ENCODE peak calls at places on chromosomes 4 and X, in four cellular contexts. W, B, Q and T are unnamed samples.
A peak's percentile ranks its signal among the peaks of the same experiment; 100 is the strongest.

GRCh38 chr4:106695846-106696245 is 327.3 kb upstream of the GIMD1 start:
- DNase-seq in B (peak; percentile 4), Q (no peak), W (no peak), T (peak; percentile 57)

GRCh38 chr4:1242506-1243450 is 6.2 kb downstream of the CTBP1 start:
- DNase-seq in W (no peak), Q (no peak), B (no peak), T (no peak)

GRCh38 chr4:62460329-62460728 is 1260.2 kb downstream of the ADGRL3 start:
- DNase-seq in Q (no peak), B (no peak), W (no peak), T (no peak)

GRCh38 chr4:11428701-11429571 is at the start of gene HS3ST1:
- DNase-seq in W (no peak), Q (no peak), B (peak; percentile 89), T (no peak)

GRCh38 chrX:48896611-48897011 is 957 bp downstream of the TIMM17B start:
- DNase-seq in Q (no peak), W (peak; percentile 86), B (peak; percentile 13), T (no peak)

GRCh38 chrX:47573334-47574095 is 8.7 kb upstream of the TIMP1 start:
- DNase-seq in W (peak; percentile 21), B (peak; percentile 84), Q (no peak), T (peak; percentile 43)

GRCh38 chr4:140673729-140674128 is 82.5 kb downstream of the TBC1D9 start:
- DNase-seq in B (no peak), Q (no peak), W (no peak), T (peak; percentile 45)

GRCh38 chr4:106048250-106048931 is 153.1 kb downstream of the NPNT start:
- DNase-seq in Q (no peak), B (peak; percentile 45), W (no peak), T (no peak)

GRCh38 chr4:24369630-24370029 is 214.7 kb downstream of the DHX15 start:
- DNase-seq in B (no peak), Q (no peak), W (no peak), T (no peak)

GRCh38 chr4:100852326-100852725 is 334.5 kb upstream of the EMCN start:
- DNase-seq in Q (no peak), W (no peak), B (no peak), T (no peak)

GRCh38 chrX:31265383-31265782 is 193.5 kb upstream of the FTHL17 start:
- DNase-seq in Q (no peak), B (no peak), W (no peak), T (no peak)

GRCh38 chr4:145044341-145044740 is 53.7 kb downstream of the ANAPC10 start:
- DNase-seq in Q (no peak), B (no peak), W (no peak), T (no peak)

GRCh38 chr4:128525387-128525786 is 237.8 kb upstream of the PGRMC2 start:
- DNase-seq in B (no peak), Q (no peak), W (no peak), T (no peak)

GRCh38 chrX:39212456-39212855 is 411.2 kb downstream of the MID1IP1 start:
- DNase-seq in W (no peak), Q (no peak), B (no peak), T (no peak)

GRCh38 chr4:1234296-1234695 is 14.6 kb downstream of the CTBP1 start:
- DNase-seq in Q (no peak), B (no peak), W (no peak), T (peak; percentile 79)

GRCh38 chr4:184056877-184057276 is 151.8 kb downstream of the STOX2 start:
- DNase-seq in W (no peak), Q (no peak), B (no peak), T (no peak)

GRCh38 chr4:184684491-184685189 is 35.1 kb downstream of the PRIMPOL start:
- DNase-seq in Q (no peak), B (no peak), W (peak; percentile 97), T (no peak)

GRCh38 chr4:10664408-10664807 is 20.2 kb downstream of the CLNK start:
- DNase-seq in Q (no peak), B (no peak), W (no peak), T (peak; percentile 15)

GRCh38 chr4:159504634-159505033 is 401.8 kb downstream of the RAPGEF2 start:
- DNase-seq in B (no peak), Q (no peak), W (no peak), T (no peak)

GRCh38 chr4:183438458-183439113 is 5.8 kb upstream of the CDKN2AIP start:
- DNase-seq in Q (no peak), B (no peak), W (no peak), T (peak; percentile 46)

GRCh38 chr4:40749717-40750460 is at the start of gene NSUN7:
- DNase-seq in B (peak; percentile 89), W (no peak), Q (no peak), T (no peak)

GRCh38 chr4:151717271-151717670 is 43.5 kb downstream of the GATB start:
- DNase-seq in B (peak; percentile 17), Q (no peak), W (no peak), T (no peak)

GRCh38 chr4:139919513-139919912 is 234.5 kb downstream of the MAML3 start:
- DNase-seq in B (no peak), W (no peak), Q (no peak), T (peak; percentile 25)

GRCh38 chr4:103634236-103634635 is 85.5 kb downstream of the TACR3 start:
- DNase-seq in W (no peak), Q (no peak), B (no peak), T (no peak)

GRCh38 chr4:92599044-92599443 is 295.3 kb downstream of the GRID2 start:
- DNase-seq in W (no peak), B (no peak), Q (no peak), T (no peak)

GRCh38 chr4:85496146-85496849 is 21.3 kb downstream of the ARHGAP24 start:
- DNase-seq in Q (no peak), W (no peak), B (no peak), T (no peak)

GRCh38 chr4:37682701-37683401 is 3.3 kb downstream of the RELL1 start:
- DNase-seq in Q (peak; percentile 4), W (peak; percentile 58), B (no peak), T (no peak)

GRCh38 chr4:3717241-3717640 is 48.9 kb upstream of the ADRA2C start:
- DNase-seq in W (no peak), B (no peak), Q (no peak), T (no peak)

GRCh38 chr4:141081921-141082381 is 51.3 kb downstream of the RNF150 start:
- DNase-seq in Q (no peak), B (no peak), W (no peak), T (no peak)

GRCh38 chrX:65697915-65698796 is 30.7 kb downstream of the MSN start:
- DNase-seq in Q (peak; percentile 79), B (no peak), W (peak; percentile 99), T (no peak)

GRCh38 chr4:105196523-105197145 is 50.0 kb downstream of the TET2 start:
- DNase-seq in W (peak; percentile 86), B (no peak), Q (no peak), T (no peak)

GRCh38 chr4:1795304-1796195 is 2.5 kb downstream of the FGFR3 start:
- DNase-seq in B (no peak), W (no peak), Q (no peak), T (no peak)